ENCODE peak calls at places on chromosomes 12 and 14, in five cellular contexts. W, V, A, Z and N are unnamed samples. For H3K27me3, the result is how much of the 10 kb centered on the place peaks cover.

GRCh38 chr14:44945264-44945663 is 16.5 kb downstream of the KLHL28 start:
- DNase-seq in A (no peak), Z (peak), V (no peak), W (no peak), N (no peak)

GRCh38 chr12:72141381-72141780 is 130.8 kb upstream of the TRHDE start:
- DNase-seq in Z (no peak), A (no peak), V (no peak), W (no peak), N (peak)

GRCh38 chr14:102323102-102323501 is 3.6 kb downstream of the ZNF839 start:
- DNase-seq in W (peak), Z (peak), V (peak), A (no peak), N (no peak)

GRCh38 chr14:51922624-51923023 is 62.2 kb downstream of the GNG2 start:
- DNase-seq in W (no peak), Z (no peak), V (no peak), A (no peak), N (no peak)

GRCh38 chr14:104800600-104801283 is at the start of gene ZBTB42:
- DNase-seq in Z (no peak), W (peak), V (peak), A (peak), N (peak)

GRCh38 chr14:50831704-50832130 is 755 bp upstream of the NIN start:
- DNase-seq in A (no peak), V (no peak), Z (no peak), W (no peak), N (no peak)

GRCh38 chr12:124916370-124917134 is 2.1 kb upstream of the UBC start:
- DNase-seq in Z (peak), A (peak), W (peak), V (peak), N (no peak)

GRCh38 chr12:29334911-29335310 is 46.1 kb downstream of the ERGIC2 start:
- DNase-seq in W (no peak), Z (no peak), V (no peak), A (no peak), N (no peak)

GRCh38 chr12:119446459-119446858 is 111.9 kb downstream of the CCDC60 start:
- DNase-seq in W (no peak), A (no peak), Z (no peak), V (no peak), N (no peak)

GRCh38 chr12:70264067-70264867 is 21.0 kb downstream of the CNOT2 start:
- DNase-seq in A (no peak), V (no peak), Z (no peak), W (no peak), N (no peak)

GRCh38 chr14:81222694-81223093 is 1.9 kb upstream of the GTF2A1 start:
- DNase-seq in Z (no peak), V (no peak), A (no peak), W (no peak), N (no peak)

GRCh38 chr12:103769240-103769945 is 71.6 kb downstream of the NT5DC3 start:
- DNase-seq in W (no peak), V (no peak), A (no peak), Z (no peak), N (no peak)
- H3K4me3 ChIP-seq in W (no peak), V (no peak), A (no peak), Z (no peak), N (no peak)

GRCh38 chr12:46005823-46006222 is 15.4 kb upstream of the SCAF11 start:
- DNase-seq in Z (no peak), A (no peak), V (no peak), W (no peak), N (no peak)

GRCh38 chr12:46004715-46005114 is 14.3 kb upstream of the SCAF11 start:
- DNase-seq in W (no peak), Z (no peak), A (no peak), V (no peak), N (no peak)

GRCh38 chr12:46005151-46005797 is 14.9 kb upstream of the SCAF11 start:
- DNase-seq in A (no peak), V (no peak), Z (no peak), W (no peak), N (no peak)
- TF ChIP-seq CTCF in A (peak), V (peak), Z (peak), W (peak), N (no peak)

GRCh38 chr12:57227315-57228115 is 2.0 kb upstream of the SHMT2 start:
- DNase-seq in V (no peak), Z (no peak), A (no peak), W (no peak), N (no peak)
- H3K27me3 ChIP-seq in V (under half), Z (under half), A (under half), W (under half), N (under half)

GRCh38 chr12:123253606-123254459 is 17.8 kb downstream of the CDK2AP1 start:
- DNase-seq in W (peak), V (no peak), Z (no peak), A (no peak), N (no peak)

GRCh38 chr12:123245678-123246077 is 12.4 kb downstream of the MTRFR start:
- DNase-seq in W (no peak), Z (no peak), V (no peak), A (no peak), N (no peak)

GRCh38 chr12:123251403-123252076 is 18.3 kb downstream of the MTRFR start:
- DNase-seq in W (no peak), V (no peak), Z (no peak), A (no peak), N (no peak)

GRCh38 chr12:123254853-123255446 is 16.7 kb downstream of the CDK2AP1 start:
- DNase-seq in Z (no peak), V (no peak), W (no peak), A (no peak), N (no peak)

DNA sequence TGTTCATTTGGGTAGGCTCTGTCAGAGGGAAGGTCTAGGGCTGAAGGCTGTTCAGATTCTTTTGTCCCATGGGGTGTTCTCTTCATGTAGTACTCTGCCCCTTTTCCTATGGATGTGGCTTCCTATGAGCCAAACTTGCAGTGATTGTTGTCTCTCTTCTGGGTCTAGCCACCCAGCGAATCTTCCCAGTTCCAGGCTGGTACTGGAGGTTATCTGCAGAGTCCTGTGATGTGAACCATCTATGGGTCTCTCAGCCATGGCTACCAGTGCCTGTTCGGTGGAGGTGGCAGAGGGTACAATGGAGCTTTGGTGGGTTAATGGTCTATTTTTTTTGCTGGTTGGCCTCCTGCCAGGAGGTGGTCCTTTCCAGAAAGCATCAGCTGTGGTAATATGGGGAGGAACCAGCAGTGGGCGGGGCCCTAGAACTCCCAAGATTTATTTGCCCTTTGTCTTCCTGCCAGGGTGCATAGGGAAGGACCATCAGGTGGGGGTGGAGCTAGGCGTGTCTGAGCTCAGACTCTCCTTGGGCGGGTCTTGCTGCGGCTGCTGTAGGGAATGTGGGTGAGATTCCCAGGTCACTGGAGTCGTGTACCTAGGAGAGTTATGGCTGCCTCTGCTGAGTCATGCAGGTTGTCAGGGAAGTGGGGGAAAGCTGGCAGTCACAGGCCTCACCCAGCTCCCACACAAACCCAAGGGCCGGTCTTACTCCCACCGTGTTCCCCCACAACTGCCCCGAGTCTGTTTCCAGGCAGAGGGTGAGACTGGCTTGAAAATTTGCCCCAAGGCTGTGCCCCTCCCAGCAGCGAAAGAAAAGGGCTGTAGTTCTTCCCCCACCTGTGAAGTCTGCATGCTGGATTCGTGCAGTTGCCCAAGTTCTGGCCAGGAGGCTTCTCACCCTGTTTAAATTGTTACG is 17.5 kb downstream of the MTRFR start:
- DNase-seq in Z (no peak), A (no peak), V (no peak), W (no peak), N (no peak)
- H3K4me3 ChIP-seq in Z (no peak), A (no peak), V (peak), W (no peak), N (no peak)

GRCh38 chr12:65670775-65671174 is 153.5 kb upstream of the HMGA2 start:
- DNase-seq in Z (no peak), W (no peak), V (no peak), A (no peak), N (no peak)

GRCh38 chr12:65672441-65672840 is 151.8 kb upstream of the HMGA2 start:
- DNase-seq in Z (no peak), W (no peak), A (no peak), V (no peak), N (no peak)

GRCh38 chr12:65675141-65675621 is 149.1 kb upstream of the HMGA2 start:
- DNase-seq in A (no peak), V (no peak), Z (no peak), W (no peak), N (no peak)

GRCh38 chr12:65673291-65673690 is 151.0 kb upstream of the HMGA2 start:
- DNase-seq in A (no peak), V (no peak), W (no peak), Z (no peak), N (no peak)

DNA sequence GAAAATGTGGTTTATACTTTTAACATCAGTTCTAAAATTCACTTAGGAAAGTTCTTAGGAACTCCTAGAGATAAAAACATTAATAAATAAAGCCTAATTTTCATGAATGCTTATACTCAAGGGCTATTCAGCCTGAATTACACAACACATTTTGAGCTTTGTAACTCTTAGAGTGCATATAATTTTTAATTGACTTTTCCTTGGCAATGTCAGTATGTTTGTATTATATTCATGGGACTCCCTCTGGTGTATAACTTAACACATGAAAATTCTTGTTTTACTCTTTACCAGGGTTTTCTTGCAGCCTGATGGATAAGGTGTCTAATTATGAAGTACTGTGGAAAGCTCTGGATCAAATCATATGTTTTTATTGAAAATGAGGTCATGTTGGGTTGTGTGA is 150.6 kb upstream of the HMGA2 start:
- DNase-seq in W (no peak), A (no peak), Z (no peak), V (no peak), N (no peak)
- TF ChIP-seq CTCF in W (peak), A (no peak), Z (peak), V (no peak), N (no peak)

GRCh38 chr14:68198713-68199464 is 379.3 kb downstream of the RAD51B start:
- DNase-seq in A (no peak), Z (no peak), V (no peak), W (no peak), N (no peak)
- H3K27me3 ChIP-seq in A (under half), Z (under half), V (under half), W (under half), N (under half)

GRCh38 chr12:48201091-48201490 is 2.0 kb downstream of the OR10AD1 start:
- DNase-seq in V (no peak), A (no peak), W (no peak), Z (no peak), N (no peak)
- H3K4me3 ChIP-seq in V (no peak), A (no peak), W (no peak), Z (no peak), N (no peak)

GRCh38 chr14:55271572-55272414 is 572 bp downstream of the FBXO34 start:
- DNase-seq in Z (peak), A (peak), W (peak), V (peak), N (peak)
- TF ChIP-seq CTCF in Z (no peak), A (no peak), W (no peak), V (no peak), N (no peak)